ENCODE peak calls at places on chromosomes 7 and 10, in seven cellular contexts. P, I, Y, W, G, V and S are unnamed samples.
A peak's percentile ranks its signal among the peaks of the same experiment; 100 is the strongest.

GRCh38 chr10:117504601-117505000 is 37.9 kb upstream of the EMX2 start:
- DNase-seq in P (no peak), I (no peak), Y (no peak), W (no peak), G (no peak), V (no peak), S (no peak)

GRCh38 chr10:30709700-30710358 is 80.3 kb upstream of the LYZL2 start:
- DNase-seq in P (peak; percentile 42), I (no peak), Y (no peak), W (no peak), G (no peak), V (no peak), S (no peak)

GRCh38 chr10:79145517-79146470 is 77.0 kb downstream of the ZMIZ1 start:
- DNase-seq in P (no peak), I (no peak), Y (no peak), W (no peak), G (no peak), V (no peak), S (no peak)

GRCh38 chr10:5628798-5629788 is 37.3 kb downstream of the ASB13 start:
- DNase-seq in P (no peak), I (no peak), Y (no peak), W (no peak), G (no peak), V (no peak), S (no peak)

GRCh38 chr10:110679633-110680472 is 35.7 kb downstream of the RBM20 start:
- DNase-seq in P (no peak), I (no peak), Y (no peak), W (no peak), G (no peak), V (peak; percentile 34), S (no peak)

GRCh38 chr7:112331495-112331894 is 118.8 kb upstream of the IFRD1 start:
- DNase-seq in P (no peak), I (no peak), Y (no peak), W (peak; percentile 65), G (no peak), V (no peak), S (no peak)

GRCh38 chr10:92327445-92328433 is 36.8 kb downstream of the MARCHF5 start:
- DNase-seq in P (no peak), I (no peak), Y (no peak), W (no peak), G (no peak), V (no peak), S (no peak)

GRCh38 chr7:94445696-94446194 is 51.0 kb downstream of the COL1A2 start:
- DNase-seq in P (no peak), I (no peak), Y (no peak), W (no peak), G (no peak), V (no peak), S (no peak)

GRCh38 chr7:123440202-123440601 is 94.2 kb downstream of the IQUB start:
- DNase-seq in P (no peak), I (no peak), Y (no peak), W (peak; percentile 90), G (peak; percentile 54), V (no peak), S (no peak)

GRCh38 chr10:118955531-118956252 is 73.8 kb upstream of the NANOS1 start:
- DNase-seq in P (peak; percentile 23), I (peak; percentile 48), Y (peak; percentile 39), W (no peak), G (no peak), V (no peak), S (no peak)

GRCh38 chr10:124624456-124624855 is 119.7 kb downstream of the FAM53B start:
- DNase-seq in P (no peak), I (no peak), Y (no peak), W (no peak), G (no peak), V (no peak), S (no peak)

GRCh38 chr7:55361560-55361959 is 3.6 kb upstream of the LANCL2 start:
- DNase-seq in P (peak; percentile 72), I (no peak), Y (no peak), W (no peak), G (no peak), V (no peak), S (no peak)

GRCh38 chr10:21959998-21960397 is 43.5 kb downstream of the DNAJC1 start:
- DNase-seq in P (no peak), I (no peak), Y (no peak), W (no peak), G (no peak), V (no peak), S (no peak)

GRCh38 chr10:44774676-44775401 is 136.3 kb upstream of the TMEM72 start:
- DNase-seq in P (no peak), I (no peak), Y (no peak), W (no peak), G (no peak), V (no peak), S (no peak)

GRCh38 chr7:88291401-88292173 is 15.1 kb downstream of the STEAP4 start:
- DNase-seq in P (no peak), I (no peak), Y (no peak), W (no peak), G (no peak), V (no peak), S (no peak)

GRCh38 chr7:76333388-76334101 is 25.2 kb downstream of the YWHAG start:
- DNase-seq in P (no peak), I (peak; percentile 73), Y (no peak), W (no peak), G (no peak), V (peak; percentile 80), S (no peak)

GRCh38 chr10:16348891-16349290 is 87.9 kb upstream of the PTER start:
- DNase-seq in P (no peak), I (no peak), Y (no peak), W (peak; percentile 58), G (no peak), V (no peak), S (no peak)

DNA sequence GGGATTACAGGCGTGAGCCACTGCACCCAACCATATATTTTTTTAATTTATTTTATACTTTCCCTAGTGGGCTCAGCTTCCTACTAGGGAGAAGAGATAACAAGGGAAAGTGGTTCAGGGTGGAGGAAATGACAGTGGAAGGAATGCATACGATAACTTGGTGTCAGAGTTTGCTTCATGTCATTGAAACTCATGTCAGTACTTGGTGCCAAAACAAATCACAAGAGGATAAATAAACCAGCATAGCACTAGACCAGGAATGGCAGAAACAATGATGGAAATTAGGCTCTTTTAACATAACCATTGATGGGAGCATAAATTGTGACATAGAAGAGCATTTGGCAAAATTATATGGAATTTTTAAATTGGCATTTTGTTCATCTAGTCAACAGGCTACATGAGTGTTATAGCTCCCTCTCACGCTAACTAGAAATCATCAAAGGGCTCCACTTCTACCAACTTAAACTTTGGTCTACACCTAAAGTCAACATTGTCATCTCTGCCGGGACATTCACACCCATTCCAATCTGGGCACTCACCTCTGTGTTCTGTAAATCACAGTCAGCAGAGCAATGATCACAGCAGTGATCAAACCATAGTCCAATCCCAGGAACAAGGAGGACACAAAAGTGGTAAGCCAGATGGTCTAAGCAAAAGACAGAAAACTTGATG is 41.2 kb downstream of the PSMC2 start:
- DNase-seq in P (no peak), I (no peak), Y (no peak), W (no peak), G (no peak), V (no peak), S (no peak)
- TF ChIP-seq CTCF in P (no peak), I (no peak), Y (no peak), W (no peak), G (no peak), V (no peak), S (no peak)

DNA sequence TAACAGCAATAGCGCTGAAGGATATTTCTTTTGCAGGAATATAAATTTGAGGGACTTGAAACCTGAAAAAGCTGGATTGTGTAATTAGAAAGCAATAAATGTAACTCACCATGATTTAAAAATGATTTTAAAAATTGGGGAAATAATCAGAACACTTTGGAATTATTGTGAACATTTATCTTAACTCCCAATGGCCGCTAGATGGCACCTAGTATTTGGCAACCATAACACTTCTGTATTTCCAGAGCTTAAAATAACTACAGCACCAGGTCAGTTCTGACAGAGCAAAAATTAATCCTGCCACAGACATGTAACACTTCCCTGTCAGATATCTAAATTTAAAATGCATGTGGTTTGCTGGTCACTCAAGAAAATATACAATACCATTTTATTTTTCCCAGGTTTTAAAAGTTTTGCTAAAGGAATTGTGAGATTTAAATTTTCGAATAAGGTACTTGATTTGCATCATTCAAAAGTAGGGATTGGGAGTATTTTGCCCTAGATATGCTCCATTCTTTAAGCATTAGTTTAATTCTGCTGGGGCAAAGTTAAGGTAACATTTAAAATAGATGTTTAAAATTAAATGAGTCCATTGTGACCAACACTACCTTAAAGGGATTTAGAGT is 144.5 kb downstream of the PPP1R3A start:
- DNase-seq in P (no peak), I (no peak), Y (no peak), W (peak; percentile 61), G (no peak), V (no peak), S (no peak)
- TF ChIP-seq CTCF in P (peak; percentile 76), I (peak; percentile 71), Y (peak; percentile 34), W (peak; percentile 61), G (peak; percentile 18), V (peak; percentile 60), S (peak; percentile 77)

GRCh38 chr7:23544913-23545354 is 13.2 kb upstream of the TRA2A start:
- DNase-seq in P (no peak), I (no peak), Y (no peak), W (peak; percentile 76), G (no peak), V (no peak), S (no peak)
- TF ChIP-seq CTCF in P (peak; percentile 50), I (peak; percentile 42), Y (peak; percentile 70), W (peak; percentile 97), G (no peak), V (peak; percentile 48), S (peak; percentile 45)

GRCh38 chr7:103093429-103093828 is 18.5 kb downstream of the ARMC10 start:
- DNase-seq in P (no peak), I (no peak), Y (no peak), W (no peak), G (no peak), V (no peak), S (no peak)

GRCh38 chr7:103094102-103094501 is 19.2 kb downstream of the ARMC10 start:
- DNase-seq in P (no peak), I (no peak), Y (no peak), W (no peak), G (no peak), V (no peak), S (no peak)
- TF ChIP-seq CTCF in P (peak; percentile 30), I (no peak), Y (no peak), W (no peak), G (no peak), V (no peak), S (peak; percentile 48)